ENCODE peak calls at places on chromosomes 7 and 10, in five cellular contexts. U, C, P, H and X are unnamed samples.

GRCh38 chr7:5693529-5693928 is 87.9 kb downstream of the RNF216 start:
- DNase-seq in U (no peak), C (peak; percentile 79), P (peak; percentile 82), H (no peak), X (no peak)

GRCh38 chr7:91832493-91833045 is 47.9 kb downstream of the MTERF1 start:
- DNase-seq in U (no peak), C (no peak), P (no peak), H (no peak), X (no peak)

GRCh38 chr10:59812541-59813122 is 59.4 kb upstream of the MRLN start:
- DNase-seq in U (no peak), C (no peak), P (no peak), H (no peak), X (no peak)

GRCh38 chr7:135536160-135536559 is 21.6 kb upstream of the NUP205 start:
- DNase-seq in U (no peak), C (no peak), P (no peak), H (no peak), X (no peak)

GRCh38 chr7:151859111-151859947 is 17.6 kb downstream of the PRKAG2 start:
- DNase-seq in U (no peak), C (no peak), P (no peak), H (no peak), X (no peak)

GRCh38 chr10:15369642-15370211 is 1.4 kb downstream of the FAM171A1 start:
- DNase-seq in U (peak; percentile 22), C (peak; percentile 8), P (no peak), H (no peak), X (no peak)

GRCh38 chr10:105585215-105585614 is 944.1 kb downstream of the SORCS3 start:
- DNase-seq in U (no peak), C (no peak), P (no peak), H (no peak), X (peak; percentile 7)

GRCh38 chr7:41943098-41943577 is 240.2 kb upstream of the INHBA start:
- DNase-seq in U (peak; percentile 60), C (peak; percentile 69), P (peak; percentile 71), H (peak; percentile 62), X (no peak)

GRCh38 chr7:140141256-140141655 is 35.5 kb downstream of the KDM7A start:
- DNase-seq in U (no peak), C (no peak), P (no peak), H (no peak), X (no peak)

GRCh38 chr10:3980660-3981059 is 195.7 kb upstream of the KLF6 start:
- DNase-seq in U (no peak), C (peak; percentile 15), P (no peak), H (no peak), X (no peak)

GRCh38 chr7:101597941-101598340 is 31.2 kb downstream of the MYL10 start:
- DNase-seq in U (no peak), C (no peak), P (no peak), H (no peak), X (no peak)

GRCh38 chr10:132915411-132915810 is 27.0 kb downstream of the CFAP46 start:
- DNase-seq in U (no peak), C (no peak), P (no peak), H (no peak), X (no peak)

GRCh38 chr7:38801786-38802185 is 107.2 kb downstream of the VPS41 start:
- DNase-seq in U (no peak), C (no peak), P (no peak), H (no peak), X (no peak)

GRCh38 chr10:3228610-3228945 is 56.0 kb upstream of the PITRM1 start:
- DNase-seq in U (no peak), C (no peak), P (no peak), H (no peak), X (no peak)

GRCh38 chr7:100865971-100866720 is 1.0 kb upstream of the TRIP6 start:
- DNase-seq in U (no peak), C (no peak), P (peak; percentile 43), H (no peak), X (no peak)

GRCh38 chr10:75544923-75545322 is 113.5 kb downstream of the LRMDA start:
- DNase-seq in U (no peak), C (no peak), P (no peak), H (no peak), X (no peak)

GRCh38 chr7:21407806-21408480 is 19.9 kb upstream of the SP4 start:
- DNase-seq in U (no peak), C (no peak), P (no peak), H (no peak), X (no peak)

GRCh38 chr10:131786756-131787605 is 113.8 kb upstream of the PPP2R2D start:
- DNase-seq in U (peak; percentile 54), C (no peak), P (no peak), H (no peak), X (no peak)

GRCh38 chr7:131370523-131370968 is 42.9 kb downstream of the MKLN1 start:
- DNase-seq in U (peak; percentile 40), C (peak; percentile 24), P (peak; percentile 74), H (no peak), X (peak; percentile 33)

GRCh38 chr10:28676297-28676967 is 889 bp upstream of the BAMBI start:
- DNase-seq in U (peak; percentile 30), C (no peak), P (no peak), H (no peak), X (no peak)

GRCh38 chr7:120609136-120609753 is 248.7 kb downstream of the TSPAN12 start:
- DNase-seq in U (no peak), C (no peak), P (no peak), H (no peak), X (no peak)

GRCh38 chr10:94066411-94066810 is 72.7 kb downstream of the PLCE1 start:
- DNase-seq in U (peak; percentile 21), C (no peak), P (no peak), H (no peak), X (no peak)